ENCODE peak calls at places on chromosomes 1 and 21, in nine cellular contexts. Q is NCI-H1694 treated with DMSO at 0.1 percent for 48 hours; O is stimulated activated CD4-positive, alpha-beta T cell treated with anti-CD3 and anti-CD28 coated beads, Interleukin-1b, Interleukin-23, amount 100 ng/mL, for 48 hours; W is stimulated activated CD8-positive, alpha-beta memory T cell treated with anti-CD3 and anti-CD28 coated beads, Interleukin-7, amount 100 ng/mL, for 1 hour; H is NCI-H510A treated with DMSO at 0.1 percent for 48 hours; N is HFFc6; K is left lung; Z is LoVo; V is NCI-H1436. J is an unnamed sample.

GRCh38 chr21:33964706-33965325 is 49.2 kb upstream of the ATP5PO start:
- DNase-seq in Q (no peak), O (no peak), W (no peak), H (no peak), N (peak; percentile 58), K (no peak), Z (no peak), V (no peak), J (no peak)

GRCh38 chr1:201113451-201114244 is 1.4 kb upstream of the CACNA1S start:
- DNase-seq in Q (no peak), O (no peak), W (no peak), H (no peak), N (no peak), K (no peak), Z (no peak), V (no peak), J (no peak)

GRCh38 chr1:168092566-168093355 is 44.0 kb downstream of the GPR161 start:
- DNase-seq in Q (no peak), O (no peak), W (no peak), H (peak; percentile 3), N (peak; percentile 11), K (no peak), Z (no peak), V (no peak), J (no peak)

GRCh38 chr1:209884665-209885117 is 53.3 kb upstream of the SYT14 start:
- DNase-seq in Q (peak; percentile 28), O (peak; percentile 76), W (no peak), H (no peak), N (peak; percentile 97), K (peak; percentile 84), Z (peak; percentile 80), V (no peak), J (peak; percentile 98)

GRCh38 chr1:171590022-171590421 is 32.0 kb upstream of the MYOCOS start:
- DNase-seq in Q (no peak), O (no peak), W (no peak), H (no peak), N (peak; percentile 29), K (no peak), Z (no peak), V (no peak), J (no peak)

GRCh38 chr1:11341881-11342552 is 69.0 kb downstream of the UBIAD1 start:
- DNase-seq in Q (peak; percentile 68), O (no peak), W (no peak), H (no peak), N (no peak), K (no peak), Z (no peak), V (no peak), J (no peak)

GRCh38 chr1:204128964-204129896 is 22.6 kb downstream of the ETNK2 start:
- DNase-seq in Q (peak; percentile 64), O (peak; percentile 64), W (no peak), H (peak; percentile 75), N (peak; percentile 48), K (peak; percentile 75), Z (peak; percentile 51), V (peak; percentile 82), J (peak; percentile 67)

GRCh38 chr1:161749509-161750407 is at the start of gene DUSP12:
- DNase-seq in Q (peak; percentile 89), O (peak; percentile 92), W (peak; percentile 62), H (peak; percentile 92), N (peak; percentile 95), K (peak; percentile 94), Z (peak; percentile 97), V (peak; percentile 93), J (peak; percentile 93)

GRCh38 chr1:17922833-17923232 is 167.7 kb downstream of the ACTL8 start:
- DNase-seq in Q (peak; percentile 69), O (no peak), W (no peak), H (peak; percentile 67), N (peak; percentile 8), K (no peak), Z (peak; percentile 11), V (peak; percentile 77), J (no peak)

GRCh38 chr21:34908424-34909055 is 140.6 kb downstream of the RUNX1 start:
- DNase-seq in Q (no peak), O (no peak), W (no peak), H (no peak), N (no peak), K (no peak), Z (no peak), V (no peak), J (no peak)

GRCh38 chr1:217311766-217312165 is 319.1 kb downstream of the GPATCH2 start:
- DNase-seq in Q (no peak), O (no peak), W (no peak), H (no peak), N (no peak), K (no peak), Z (no peak), V (no peak), J (no peak)

GRCh38 chr21:14306143-14306907 is 76.6 kb downstream of the HSPA13 start:
- DNase-seq in Q (peak; percentile 17), O (no peak), W (no peak), H (no peak), N (no peak), K (no peak), Z (no peak), V (no peak), J (peak; percentile 13)

GRCh38 chr1:175201061-175201508 is 8.5 kb upstream of the KIAA0040 start:
- DNase-seq in Q (peak; percentile 56), O (no peak), W (no peak), H (peak; percentile 66), N (no peak), K (no peak), Z (no peak), V (no peak), J (peak; percentile 61)

GRCh38 chr1:109918671-109919070 is 8.0 kb downstream of the CSF1 start:
- DNase-seq in Q (no peak), O (no peak), W (no peak), H (no peak), N (no peak), K (peak; percentile 22), Z (no peak), V (no peak), J (no peak)

GRCh38 chr1:43238104-43238503 is 31.7 kb upstream of the TMEM125 start:
- DNase-seq in Q (peak; percentile 79), O (peak; percentile 12), W (no peak), H (peak; percentile 99), N (peak; percentile 43), K (peak; percentile 57), Z (peak; percentile 61), V (peak; percentile 26), J (peak; percentile 50)

GRCh38 chr21:41709965-41710822 is 56.7 kb downstream of the RIPK4 start:
- DNase-seq in Q (no peak), O (no peak), W (no peak), H (no peak), N (no peak), K (no peak), Z (no peak), V (no peak), J (no peak)

GRCh38 chr1:62188111-62188510 is 6.5 kb upstream of the L1TD1 start:
- DNase-seq in Q (no peak), O (no peak), W (no peak), H (no peak), N (no peak), K (no peak), Z (no peak), V (no peak), J (no peak)

GRCh38 chr1:159146996-159147395 is 24.4 kb upstream of the CADM3 start:
- DNase-seq in Q (no peak), O (no peak), W (no peak), H (no peak), N (no peak), K (no peak), Z (no peak), V (no peak), J (no peak)

GRCh38 chr1:1178794-1179331 is 5.2 kb downstream of the TTLL10 start:
- DNase-seq in Q (no peak), O (no peak), W (no peak), H (no peak), N (no peak), K (no peak), Z (no peak), V (no peak), J (no peak)

GRCh38 chr1:235278233-235278914 is 49.6 kb downstream of the ARID4B start:
- DNase-seq in Q (no peak), O (no peak), W (no peak), H (no peak), N (no peak), K (no peak), Z (no peak), V (no peak), J (no peak)

GRCh38 chr1:184467295-184467694 is 80.5 kb downstream of the C1orf21 start:
- DNase-seq in Q (no peak), O (no peak), W (no peak), H (no peak), N (no peak), K (no peak), Z (no peak), V (no peak), J (no peak)

GRCh38 chr1:220094016-220094911 is at the start of gene IARS2:
- DNase-seq in Q (peak; percentile 82), O (peak; percentile 91), W (peak; percentile 82), H (peak; percentile 73), N (peak; percentile 77), K (peak; percentile 90), Z (peak; percentile 85), V (peak; percentile 94), J (peak; percentile 61)

GRCh38 chr1:158586942-158587341 is 7.2 kb upstream of the OR10X1 start:
- DNase-seq in Q (no peak), O (no peak), W (no peak), H (no peak), N (no peak), K (no peak), Z (no peak), V (no peak), J (no peak)

GRCh38 chr1:24970399-24970753 is 40.3 kb upstream of the RUNX3 start:
- DNase-seq in Q (no peak), O (no peak), W (no peak), H (no peak), N (peak; percentile 45), K (no peak), Z (no peak), V (no peak), J (peak; percentile 51)

GRCh38 chr1:43185021-43185420 is 12.9 kb downstream of the CFAP57 start:
- DNase-seq in Q (no peak), O (no peak), W (no peak), H (no peak), N (no peak), K (no peak), Z (no peak), V (no peak), J (no peak)

GRCh38 chr1:58814251-58815068 is 30.6 kb upstream of the JUN start:
- DNase-seq in Q (no peak), O (no peak), W (no peak), H (no peak), N (no peak), K (peak; percentile 78), Z (peak; percentile 63), V (no peak), J (no peak)

GRCh38 chr1:165481820-165482532 is 37.0 kb upstream of the RXRG start:
- DNase-seq in Q (no peak), O (peak; percentile 10), W (no peak), H (no peak), N (peak; percentile 82), K (peak; percentile 37), Z (peak; percentile 29), V (no peak), J (peak; percentile 94)

GRCh38 chr1:241918879-241919278 is 38.7 kb upstream of the BECN2 start:
- DNase-seq in Q (no peak), O (no peak), W (no peak), H (no peak), N (peak; percentile 41), K (no peak), Z (no peak), V (no peak), J (peak; percentile 14)

GRCh38 chr1:178548108-178548507 is 35.2 kb downstream of the TEX35 start:
- DNase-seq in Q (no peak), O (no peak), W (no peak), H (peak; percentile 6), N (no peak), K (no peak), Z (no peak), V (no peak), J (no peak)

GRCh38 chr1:248404024-248404423 is 1.2 kb downstream of the OR2T1 start:
- DNase-seq in Q (no peak), O (no peak), W (no peak), H (peak; percentile 1), N (no peak), K (no peak), Z (no peak), V (no peak), J (peak; percentile 20)

GRCh38 chr1:162011337-162012012 is 12.2 kb downstream of the OLFML2B start:
- DNase-seq in Q (no peak), O (no peak), W (no peak), H (no peak), N (no peak), K (no peak), Z (no peak), V (no peak), J (no peak)

J was measured in H4.